ENCODE peak calls at places on chromosomes 7 and 10, in four cellular contexts. V is MM.1S, U is GM23248, E is hepatocyte. Y is an unnamed sample.

GRCh38 chr10:60206735-60207134 is 182.9 kb downstream of the ANK3 start:
- DNase-seq in V (no peak), U (peak; percentile 70), E (peak; percentile 19), Y (no peak)

GRCh38 chr7:17289074-17289665 is 9.3 kb upstream of the AHR start:
- DNase-seq in V (no peak), U (no peak), E (peak; percentile 32), Y (no peak)

GRCh38 chr10:100101526-100102076 is 19.9 kb upstream of the CPN1 start:
- DNase-seq in V (no peak), U (peak; percentile 46), E (peak; percentile 71), Y (no peak)

GRCh38 chr10:132534348-132535064 is 3.1 kb upstream of the INPP5A start:
- DNase-seq in V (no peak), U (no peak), E (no peak), Y (no peak)

GRCh38 chr7:100200693-100201092 is 19.1 kb upstream of the PVRIG start:
- DNase-seq in V (no peak), U (no peak), E (peak; percentile 66), Y (no peak)

GRCh38 chr7:24715661-24716479 is 41.4 kb downstream of the GSDME start:
- DNase-seq in V (peak; percentile 85), U (peak; percentile 74), E (peak; percentile 59), Y (peak; percentile 22)

GRCh38 chr7:39509912-39510311 is 56.3 kb upstream of the YAE1 start:
- DNase-seq in V (peak; percentile 35), U (no peak), E (no peak), Y (no peak)

GRCh38 chr7:34851431-34851830 is 185.9 kb downstream of the DPY19L1 start:
- DNase-seq in V (no peak), U (no peak), E (no peak), Y (no peak)

GRCh38 chr10:112969542-112969941 is 19.5 kb downstream of the TCF7L2 start:
- DNase-seq in V (no peak), U (no peak), E (peak; percentile 33), Y (no peak)

GRCh38 chr10:48638739-48639527 is 34.1 kb upstream of the ARHGAP22 start:
- DNase-seq in V (peak; percentile 21), U (no peak), E (no peak), Y (no peak)

GRCh38 chr7:76008156-76008687 is 13.8 kb upstream of the TMEM120A start:
- DNase-seq in V (no peak), U (no peak), E (no peak), Y (no peak)

GRCh38 chr7:11507929-11508328 is 324.1 kb downstream of the THSD7A start:
- DNase-seq in V (no peak), U (no peak), E (no peak), Y (no peak)

GRCh38 chr10:3811331-3811870 is 26.4 kb upstream of the KLF6 start:
- DNase-seq in V (peak; percentile 74), U (peak; percentile 73), E (peak; percentile 55), Y (no peak)

GRCh38 chr10:102468683-102469082 is 17.3 kb upstream of the C10orf95 start:
- DNase-seq in V (no peak), U (peak; percentile 43), E (no peak), Y (no peak)

GRCh38 chr7:102044984-102045673 is 227.7 kb downstream of the CUX1 start:
- DNase-seq in V (no peak), U (peak; percentile 89), E (peak; percentile 67), Y (peak; percentile 7)

GRCh38 chr7:137658194-137658900 is 188.4 kb downstream of the DGKI start:
- DNase-seq in V (no peak), U (no peak), E (no peak), Y (no peak)

GRCh38 chr7:104029765-104030164 is 40.3 kb upstream of the RELN start:
- DNase-seq in V (no peak), U (no peak), E (no peak), Y (no peak)

GRCh38 chr10:79202188-79203013 is 133.6 kb downstream of the ZMIZ1 start:
- DNase-seq in V (peak; percentile 15), U (peak; percentile 49), E (peak; percentile 61), Y (no peak)

GRCh38 chr10:95511314-95511713 is 49.9 kb downstream of the SORBS1 start:
- DNase-seq in V (no peak), U (no peak), E (no peak), Y (no peak)

GRCh38 chr7:131667699-131668098 is 111.3 kb upstream of the PODXL start:
- DNase-seq in V (no peak), U (no peak), E (no peak), Y (no peak)

GRCh38 chr7:106757846-106758245 is 96.9 kb upstream of the CCDC71L start:
- DNase-seq in V (peak; percentile 15), U (peak; percentile 60), E (no peak), Y (no peak)

GRCh38 chr7:137818036-137818435 is 28.7 kb downstream of the DGKI start:
- DNase-seq in V (no peak), U (peak; percentile 42), E (no peak), Y (no peak)

GRCh38 chr10:120402358-120402757 is 54.7 kb upstream of the PLPP4 start:
- DNase-seq in V (no peak), U (peak; percentile 52), E (no peak), Y (no peak)

GRCh38 chr10:65950075-65950474 is 975.8 kb upstream of the LRRTM3 start:
- DNase-seq in V (no peak), U (no peak), E (no peak), Y (no peak)

GRCh38 chr7:44144426-44144967 is 3.4 kb upstream of the MYL7 start:
- DNase-seq in V (no peak), U (no peak), E (no peak), Y (no peak)

GRCh38 chr10:72069751-72070501 is 18.4 kb downstream of the SPOCK2 start:
- DNase-seq in V (peak; percentile 58), U (peak; percentile 23), E (no peak), Y (no peak)

GRCh38 chr10:103890194-103890658 is 27.8 kb downstream of the STN1 start:
- DNase-seq in V (no peak), U (peak; percentile 34), E (peak; percentile 79), Y (peak; percentile 79)

GRCh38 chr10:78752708-78753107 is 316.1 kb upstream of the ZMIZ1 start:
- DNase-seq in V (no peak), U (no peak), E (no peak), Y (no peak)

GRCh38 chr10:44278669-44279337 is 106.1 kb downstream of the CXCL12 start:
- DNase-seq in V (no peak), U (peak; percentile 72), E (no peak), Y (no peak)

GRCh38 chr10:133201151-133201947 is 28.7 kb upstream of the UTF1 start:
- DNase-seq in V (no peak), U (no peak), E (no peak), Y (no peak)

GRCh38 chr10:99595236-99595635 is 25.0 kb downstream of the SLC25A28 start:
- DNase-seq in V (no peak), U (no peak), E (no peak), Y (no peak)

GRCh38 chr7:95693551-95694333 is 78.6 kb upstream of the DYNC1I1 start:
- DNase-seq in V (no peak), U (peak; percentile 17), E (no peak), Y (peak; percentile 19)

GRCh38 chr10:116007256-116007891 is 265.6 kb downstream of the GFRA1 start:
- DNase-seq in V (no peak), U (no peak), E (no peak), Y (no peak)

GRCh38 chr10:80281784-80282505 is 7.5 kb downstream of the MAT1A start:
- DNase-seq in V (no peak), U (no peak), E (peak; percentile 9), Y (no peak)

GRCh38 chr7:111086532-111086931 is 4.4 kb upstream of the LRRN3 start:
- DNase-seq in V (no peak), U (no peak), E (no peak), Y (peak; percentile 21)

GRCh38 chr10:49138361-49138891 is 4.6 kb upstream of the FAM170B start:
- DNase-seq in V (no peak), U (peak; percentile 93), E (peak; percentile 41), Y (no peak)

DNA sequence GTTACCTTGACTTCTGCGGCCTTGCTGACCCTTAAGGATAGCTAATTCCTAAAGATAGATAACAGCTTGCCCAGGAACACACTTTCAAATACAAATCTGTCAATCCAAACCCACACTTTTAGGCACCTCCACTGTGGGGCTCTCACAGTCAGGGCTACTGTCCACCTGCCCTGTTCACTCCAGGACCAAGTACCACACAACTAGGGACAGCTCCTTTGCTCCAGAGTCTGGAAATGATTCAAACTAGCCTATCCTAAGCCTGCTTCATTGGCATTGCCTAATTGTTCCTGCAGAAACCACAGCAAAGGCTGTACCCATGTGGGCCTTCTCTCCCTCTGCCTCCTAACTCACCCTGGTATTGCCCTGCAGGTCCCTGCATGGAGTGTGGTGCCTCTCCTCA is 538.9 kb upstream of the IGFBP3 start:
- DNase-seq in V (no peak), U (peak; percentile 15), E (no peak), Y (no peak)
- H3K9me3 ChIP-seq in V (no peaks in the 10 kb centered on the region), U (no peaks in the 10 kb centered on the region), E (no peaks in the 10 kb centered on the region), Y (peaks cover 6% of the 10 kb centered on the region)

GRCh38 chr7:30649717-30650116 is 32.5 kb downstream of the CRHR2 start:
- DNase-seq in V (no peak), U (no peak), E (no peak), Y (no peak)
- TF ChIP-seq EZH2phosphoT487 in V (no peak), U (no peak), E (no peak), Y (no peak)

GRCh38 chr7:15397159-15397550 is 164.7 kb downstream of the AGMO start:
- DNase-seq in V (no peak), U (no peak), E (no peak), Y (no peak)
- H3K9me3 ChIP-seq in V (no peaks in the 10 kb centered on the region), U (no peaks in the 10 kb centered on the region), E (no peaks in the 10 kb centered on the region), Y (no peaks in the 10 kb centered on the region)

GRCh38 chr10:123254287-123254858 is 100.2 kb downstream of the BUB3 start:
- DNase-seq in V (no peak), U (no peak), E (no peak), Y (no peak)

GRCh38 chr10:123250640-123251039 is 96.4 kb downstream of the BUB3 start:
- DNase-seq in V (no peak), U (no peak), E (no peak), Y (no peak)

GRCh38 chr10:123245264-123245663 is 91.1 kb downstream of the BUB3 start:
- DNase-seq in V (no peak), U (no peak), E (no peak), Y (no peak)

GRCh38 chr10:123252779-123253178 is 98.6 kb downstream of the BUB3 start:
- DNase-seq in V (no peak), U (no peak), E (no peak), Y (no peak)

DNA sequence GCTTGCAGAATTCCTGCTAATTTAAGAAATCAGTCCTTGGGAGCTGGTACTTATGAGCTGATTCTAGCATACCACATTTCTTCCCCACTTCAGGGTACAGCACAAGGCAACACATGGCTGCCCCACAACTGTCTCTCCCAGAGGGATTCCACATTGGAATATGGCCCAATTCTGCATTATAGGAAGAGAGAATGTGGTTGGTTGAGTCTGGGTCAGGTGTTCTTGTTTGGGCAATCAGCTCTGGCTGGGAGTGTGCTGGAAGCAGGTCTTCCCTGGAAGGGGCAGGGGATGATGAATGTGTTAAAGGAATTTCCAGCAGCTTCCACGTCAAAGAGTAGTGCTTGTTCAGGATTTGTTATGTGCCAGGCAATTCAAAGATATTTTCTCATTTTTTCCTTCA is 95.7 kb downstream of the BUB3 start:
- DNase-seq in V (no peak), U (no peak), E (no peak), Y (no peak)
- TF ChIP-seq EZH2phosphoT487 in V (no peak), U (no peak), E (no peak), Y (no peak)

DNA sequence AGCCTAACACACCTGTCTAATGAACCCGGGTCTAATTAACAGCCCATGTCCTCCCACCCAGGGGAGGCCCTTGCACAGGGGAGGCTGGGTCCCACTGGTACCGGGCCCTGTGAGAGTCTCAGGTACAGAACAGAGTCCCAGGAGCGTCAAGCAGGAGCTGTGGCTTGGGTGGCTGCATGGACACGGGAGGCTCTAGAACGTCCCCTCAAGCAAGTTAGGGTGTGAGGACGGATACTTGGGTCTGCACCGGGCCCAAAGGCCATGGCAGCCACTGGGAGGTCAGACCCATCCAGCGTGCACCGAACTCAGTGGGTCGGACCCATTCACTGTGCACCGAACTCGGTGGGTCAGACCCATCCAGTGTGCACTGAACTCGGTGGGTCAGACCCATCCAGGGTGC is 309.7 kb downstream of the DNAJB6 start:
- DNase-seq in V (no peak), U (no peak), E (no peak), Y (no peak)
- H3K9me3 ChIP-seq in V (no peaks in the 10 kb centered on the region), U (no peaks in the 10 kb centered on the region), E (no peaks in the 10 kb centered on the region), Y (no peaks in the 10 kb centered on the region)

Y was measured in HCT116.